ENCODE peak calls at places on chromosome 2, in eight cellular contexts. W is thoracic aorta; G is pancreas; T is ascending aorta; O is brain microvascular endothelial cell; F is heart left ventricle; Z is SJSA1; N is CD8-positive, alpha-beta memory T cell. H is an unnamed sample. For H3K27me3, the result is how much of the 10 kb centered on the place peaks cover.

GRCh38 chr2:10079192-10079930 is 850 bp downstream of the CYS1 start:
- DNase-seq in W (no peak), G (peak), T (no peak), O (peak), F (peak), Z (peak), N (no peak), H (no peak)

GRCh38 chr2:43224571-43225092 is 1.8 kb downstream of the ZFP36L2 start:
- DNase-seq in W (no peak), G (peak), T (no peak), O (peak), F (no peak), Z (no peak), N (peak), H (no peak)

GRCh38 chr2:69589973-69590652 is 53.4 kb downstream of the AAK1 start:
- DNase-seq in W (no peak), G (no peak), T (no peak), O (peak), F (no peak), Z (no peak), N (no peak), H (no peak)

GRCh38 chr2:25373269-25373981 is 31.7 kb upstream of the DNMT3A start:
- DNase-seq in W (no peak), G (peak), T (no peak), O (no peak), F (no peak), Z (peak), N (no peak), H (no peak)

GRCh38 chr2:161102770-161103450 is 57.3 kb upstream of the TANK start:
- DNase-seq in W (no peak), G (no peak), T (no peak), O (no peak), F (no peak), Z (no peak), N (no peak), H (no peak)

GRCh38 chr2:19569300-19569791 is 210.9 kb upstream of the OSR1 start:
- DNase-seq in W (no peak), G (no peak), T (no peak), O (peak), F (no peak), Z (no peak), N (no peak), H (no peak)

GRCh38 chr2:174587607-174588006 is 10.0 kb downstream of the WIPF1 start:
- DNase-seq in W (no peak), G (no peak), T (no peak), O (no peak), F (no peak), Z (no peak), N (no peak), H (no peak)

GRCh38 chr2:142140434-142140845 is 9.6 kb upstream of the LRP1B start:
- DNase-seq in W (no peak), G (no peak), T (no peak), O (no peak), F (no peak), Z (no peak), N (no peak), H (no peak)

GRCh38 chr2:71646028-71646427 is 192.7 kb downstream of the DYSF start:
- DNase-seq in W (peak), G (no peak), T (no peak), O (peak), F (peak), Z (no peak), N (no peak), H (no peak)

GRCh38 chr2:101119431-101119830 is 31.8 kb downstream of the TBC1D8 start:
- DNase-seq in W (no peak), G (no peak), T (peak), O (no peak), F (no peak), Z (no peak), N (no peak), H (peak)

GRCh38 chr2:132790232-132790755 is 120.3 kb upstream of the LYPD1 start:
- DNase-seq in W (no peak), G (no peak), T (no peak), O (no peak), F (no peak), Z (no peak), N (no peak), H (no peak)

GRCh38 chr2:120323807-120324399 is 22.0 kb upstream of the INHBB start:
- DNase-seq in W (no peak), G (no peak), T (no peak), O (no peak), F (no peak), Z (no peak), N (no peak), H (no peak)

GRCh38 chr2:202639233-202639632 is 4.5 kb downstream of the FAM117B start:
- DNase-seq in W (no peak), G (no peak), T (no peak), O (no peak), F (no peak), Z (no peak), N (no peak), H (no peak)

GRCh38 chr2:99689135-99689742 is 199.4 kb upstream of the REV1 start:
- DNase-seq in W (no peak), G (no peak), T (no peak), O (no peak), F (no peak), Z (no peak), N (no peak), H (no peak)

GRCh38 chr2:131040661-131041401 is 52.4 kb downstream of the FAM168B start:
- DNase-seq in W (no peak), G (peak), T (peak), O (peak), F (no peak), Z (no peak), N (no peak), H (peak)

GRCh38 chr2:98730851-98731708 is at the start of gene MGAT4A:
- DNase-seq in W (no peak), G (peak), T (peak), O (no peak), F (peak), Z (no peak), N (peak), H (peak)

GRCh38 chr2:181680055-181680936 is at the start of gene NEUROD1:
- DNase-seq in W (no peak), G (peak), T (no peak), O (no peak), F (no peak), Z (no peak), N (no peak), H (no peak)

GRCh38 chr2:141557329-141558098 is 573.3 kb downstream of the LRP1B start:
- DNase-seq in W (no peak), G (no peak), T (no peak), O (peak), F (no peak), Z (no peak), N (no peak), H (no peak)

GRCh38 chr2:235860846-235861245 is 307.3 kb downstream of the GBX2 start:
- DNase-seq in W (no peak), G (no peak), T (no peak), O (no peak), F (no peak), Z (no peak), N (no peak), H (no peak)

GRCh38 chr2:129482626-129483025 is 496.8 kb upstream of the RAB6C start:
- DNase-seq in W (no peak), G (no peak), T (no peak), O (no peak), F (no peak), Z (no peak), N (no peak), H (no peak)

GRCh38 chr2:85661139-85661858 is 6.7 kb downstream of the SFTPB start:
- DNase-seq in W (no peak), G (peak), T (no peak), O (no peak), F (peak), Z (no peak), N (no peak), H (no peak)
- H3K27ac ChIP-seq in W (no peak), G (no peak), T (no peak), O (no peak), F (peak), Z (no peak), N (no peak), H (no peak)

GRCh38 chr2:63846487-63846886 is 4.8 kb downstream of the UGP2 start:
- DNase-seq in W (no peak), G (no peak), T (no peak), O (no peak), F (no peak), Z (no peak), N (no peak), H (no peak)
- H3K4me3 ChIP-seq in W (no peak), G (no peak), T (no peak), O (no peak), F (peak), Z (no peak), N (no peak), H (no peak)

GRCh38 chr2:218894168-218895157 is 13.8 kb downstream of the WNT10A start:
- DNase-seq in W (no peak), G (no peak), T (no peak), O (no peak), F (no peak), Z (no peak), N (no peak), H (no peak)

GRCh38 chr2:218897394-218898108 is 16.9 kb downstream of the WNT10A start:
- DNase-seq in W (no peak), G (no peak), T (no peak), O (no peak), F (no peak), Z (no peak), N (no peak), H (no peak)

GRCh38 chr2:218895326-218895725 is 14.7 kb downstream of the WNT10A start:
- DNase-seq in W (no peak), G (no peak), T (no peak), O (no peak), F (no peak), Z (no peak), N (no peak), H (no peak)

GRCh38 chr2:218896501-218897393 is 16.1 kb downstream of the WNT10A start:
- DNase-seq in W (no peak), G (no peak), T (no peak), O (no peak), F (no peak), Z (peak), N (peak), H (no peak)

DNA sequence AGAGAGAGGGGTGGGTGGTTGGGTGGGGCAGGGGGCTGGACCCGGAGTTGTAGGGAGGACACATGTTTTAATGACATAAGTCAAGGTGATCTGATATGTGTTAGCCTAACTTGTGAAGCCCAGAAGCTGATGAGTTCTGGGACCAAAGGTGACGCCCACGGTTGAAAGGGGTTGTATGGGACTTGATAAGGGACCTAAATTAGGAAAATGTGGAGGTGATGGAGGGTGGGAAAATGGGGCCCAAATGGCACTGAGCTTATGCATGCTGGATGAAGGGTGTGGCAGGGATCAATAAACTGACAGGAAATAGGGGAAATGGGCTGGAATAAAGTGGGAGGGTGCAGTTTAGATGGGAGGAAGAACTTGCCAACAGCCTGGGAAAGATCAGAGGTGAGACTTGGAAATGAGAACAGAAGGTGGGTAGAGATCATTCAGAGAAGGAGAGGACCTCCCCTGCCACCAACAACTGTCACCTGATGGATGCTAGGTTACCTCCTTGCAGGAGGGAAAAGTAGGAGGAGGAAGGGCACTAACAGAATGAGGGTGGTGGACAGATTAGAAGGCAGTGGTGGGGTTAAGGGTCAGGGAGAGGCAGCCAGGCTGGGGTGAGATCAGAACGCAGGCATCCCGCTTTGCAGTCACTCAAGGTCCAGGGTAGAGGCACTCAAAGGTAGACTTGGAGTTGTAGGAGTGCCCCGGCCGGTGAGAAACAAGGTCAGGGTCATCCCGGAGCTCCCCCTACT is 15.3 kb downstream of the WNT10A start:
- DNase-seq in W (no peak), G (no peak), T (no peak), O (no peak), F (no peak), Z (no peak), N (no peak), H (no peak)
- H3K27me3 ChIP-seq in W (under half), G (under half), T (under half), O (half or more), F (half or more), Z (half or more), N (under half), H (under half)

DNA sequence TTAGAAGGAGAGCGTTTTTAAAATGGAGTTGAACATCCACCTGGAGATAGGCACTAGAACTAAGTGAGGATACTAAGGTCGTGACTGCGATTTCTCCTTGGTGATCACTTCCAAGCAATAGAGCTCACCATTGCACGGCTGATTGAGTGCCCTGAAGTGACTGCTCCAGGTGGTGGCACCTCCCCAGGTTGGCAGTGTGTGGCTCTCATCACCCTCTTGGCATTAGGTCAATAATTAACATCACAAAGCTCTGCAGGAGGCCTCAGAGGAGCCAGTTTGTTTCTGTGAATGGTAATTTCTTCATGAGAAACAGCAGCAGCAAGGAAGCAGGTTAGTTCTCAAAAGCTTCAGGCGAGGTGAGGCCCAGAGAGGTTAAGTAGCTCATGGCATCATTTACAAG is 259.6 kb downstream of the CLIP4 start:
- DNase-seq in W (no peak), G (no peak), T (no peak), O (no peak), F (no peak), Z (no peak), N (no peak), H (no peak)
- H3K27ac ChIP-seq in W (no peak), G (peak), T (no peak), O (no peak), F (no peak), Z (no peak), N (no peak), H (no peak)

GRCh38 chr2:168210216-168210897 is 37.0 kb downstream of the STK39 start:
- DNase-seq in W (no peak), G (no peak), T (no peak), O (no peak), F (no peak), Z (no peak), N (no peak), H (no peak)
- H3K4me3 ChIP-seq in W (peak), G (no peak), T (no peak), O (no peak), F (no peak), Z (peak), N (no peak), H (no peak)

DNA sequence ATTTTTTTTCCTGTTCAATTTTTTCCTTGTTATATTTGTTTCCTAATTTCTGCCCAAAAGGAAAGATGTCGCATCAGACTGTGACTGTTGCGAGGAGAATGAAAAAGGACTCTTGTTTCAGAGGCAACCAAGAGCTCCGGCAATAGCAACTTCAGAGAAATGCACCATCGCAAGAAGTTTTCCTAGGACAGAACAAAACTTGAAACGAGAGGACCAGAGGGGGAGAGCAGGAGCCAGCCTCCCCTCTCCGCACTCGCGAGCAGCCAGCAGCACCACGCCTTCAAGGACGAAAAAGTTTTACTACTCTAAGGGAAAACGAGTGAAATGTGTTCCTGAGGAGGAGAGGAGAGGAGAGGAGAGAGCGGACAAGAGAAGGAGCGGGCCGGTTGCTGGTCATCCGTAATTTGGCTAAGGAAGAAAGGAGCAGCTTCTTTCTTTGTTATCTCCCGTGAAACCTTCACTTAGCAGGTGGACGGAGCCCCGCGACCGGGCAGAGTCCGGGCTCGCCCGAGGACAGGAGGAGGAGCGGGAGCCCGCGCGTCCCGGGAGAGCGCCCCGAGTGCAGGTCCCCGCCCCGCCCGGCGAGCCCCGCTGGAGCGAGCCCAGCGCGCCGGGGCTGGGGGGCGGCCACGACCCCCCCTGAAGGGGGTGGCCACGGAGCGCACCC is 725 bp downstream of the POU3F3 start:
- DNase-seq in W (no peak), G (peak), T (no peak), O (no peak), F (no peak), Z (no peak), N (no peak), H (no peak)
- H3K27me3 ChIP-seq in W (under half), G (under half), T (under half), O (half or more), F (half or more), Z (half or more), N (half or more), H (under half)

GRCh38 chr2:128311755-128312341 is 6.8 kb downstream of the HS6ST1 start:
- DNase-seq in W (no peak), G (peak), T (peak), O (no peak), F (peak), Z (peak), N (peak), H (peak)

GRCh38 chr2:128314026-128314347 is 4.7 kb downstream of the HS6ST1 start:
- DNase-seq in W (no peak), G (no peak), T (peak), O (no peak), F (peak), Z (no peak), N (no peak), H (no peak)

GRCh38 chr2:128311216-128311754 is 7.4 kb downstream of the HS6ST1 start:
- DNase-seq in W (no peak), G (peak), T (peak), O (no peak), F (peak), Z (no peak), N (peak), H (peak)

GRCh38 chr2:128313076-128313836 is 5.4 kb downstream of the HS6ST1 start:
- DNase-seq in W (no peak), G (no peak), T (peak), O (no peak), F (no peak), Z (peak), N (peak), H (no peak)

DNA sequence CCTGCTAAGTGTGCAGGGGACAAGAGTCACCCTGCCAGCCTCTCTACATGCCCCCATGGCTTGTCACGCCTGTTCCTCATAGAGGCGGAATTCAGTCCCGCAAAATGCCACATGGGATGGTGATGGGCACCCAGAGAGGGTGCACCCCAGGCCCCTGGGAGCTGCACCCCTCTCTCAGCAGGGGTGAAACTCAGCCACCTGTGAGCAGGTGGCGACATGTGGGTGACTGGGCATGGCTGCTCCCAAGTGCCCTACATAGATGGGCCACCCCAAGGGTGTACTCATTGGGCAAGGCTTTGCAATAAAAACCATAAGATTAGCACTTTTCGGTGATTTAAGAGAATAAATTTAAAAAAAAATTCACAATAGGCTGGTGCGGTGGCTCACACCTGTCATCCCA is 6.3 kb downstream of the HS6ST1 start:
- DNase-seq in W (no peak), G (no peak), T (no peak), O (no peak), F (peak), Z (no peak), N (no peak), H (peak)
- H3K27ac ChIP-seq in W (no peak), G (no peak), T (no peak), O (no peak), F (no peak), Z (no peak), N (no peak), H (no peak)

GRCh38 chr2:118088051-118089014 is at the start of gene INSIG2:
- DNase-seq in W (peak), G (peak), T (peak), O (peak), F (peak), Z (peak), N (peak), H (peak)

GRCh38 chr2:118089015-118089800 is 937 bp downstream of the INSIG2 start:
- DNase-seq in W (no peak), G (no peak), T (no peak), O (peak), F (no peak), Z (no peak), N (no peak), H (peak)

GRCh38 chr2:118091140-118091478 is 2.8 kb downstream of the INSIG2 start:
- DNase-seq in W (no peak), G (no peak), T (no peak), O (no peak), F (no peak), Z (no peak), N (no peak), H (no peak)

GRCh38 chr2:118094503-118094902 is 6.2 kb downstream of the INSIG2 start:
- DNase-seq in W (no peak), G (no peak), T (no peak), O (no peak), F (no peak), Z (no peak), N (no peak), H (no peak)

DNA sequence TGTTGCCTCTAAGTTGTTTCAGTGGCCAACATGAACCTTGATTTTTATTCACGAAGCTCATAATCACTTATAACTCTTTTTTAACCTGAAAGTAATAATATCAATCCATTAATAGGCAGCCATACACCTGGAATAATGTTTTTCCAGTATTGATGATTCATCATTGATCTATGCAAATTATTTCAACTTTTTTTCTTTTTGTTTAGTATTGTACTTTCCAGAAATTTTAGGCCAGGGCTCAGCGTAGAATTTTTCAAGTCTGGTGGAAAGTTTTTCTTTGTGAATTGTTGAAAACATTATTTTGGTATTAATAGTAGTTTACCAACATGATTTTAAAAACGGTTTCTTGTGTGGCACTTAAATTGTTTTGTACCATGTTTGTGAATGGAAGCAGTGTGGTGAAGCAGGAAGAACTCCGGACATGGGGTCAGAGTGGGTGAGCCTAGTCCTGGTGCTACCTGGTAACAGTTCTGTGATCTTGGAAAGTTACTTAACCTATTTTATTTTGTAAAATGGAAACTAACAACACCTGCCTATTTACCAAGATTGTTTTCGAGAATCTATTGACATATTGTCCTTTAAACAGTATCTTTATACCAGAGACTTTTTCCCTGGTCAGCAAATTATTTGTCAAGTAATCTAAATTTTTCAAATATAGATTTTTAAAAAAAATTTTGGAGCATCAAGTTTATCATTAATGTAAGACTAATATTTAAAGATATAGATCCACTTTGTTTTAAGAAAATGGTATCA is 2.3 kb downstream of the INSIG2 start:
- DNase-seq in W (no peak), G (no peak), T (no peak), O (no peak), F (no peak), Z (no peak), N (no peak), H (no peak)
- H3K4me3 ChIP-seq in W (peak), G (no peak), T (no peak), O (no peak), F (peak), Z (no peak), N (no peak), H (peak)